ENCODE peak calls at places on chromosomes 2 and 18, in six cellular contexts. G, F, S, I, L and H are unnamed samples. For H3K4me1, the result is how much of the 10 kb centered on the place peaks cover.

GRCh38 chr2:117523267-117523666 is 291.2 kb upstream of the DDX18 start:
- DNase-seq in F (peak), L (peak), I (peak), G (peak), S (no peak), H (peak)

GRCh38 chr2:215434447-215435260 is 1.2 kb downstream of the FN1 start:
- DNase-seq in L (no peak), S (no peak), G (no peak), F (no peak), I (no peak), H (no peak)

GRCh38 chr2:19488009-19488691 is 129.7 kb upstream of the OSR1 start:
- DNase-seq in L (no peak), G (no peak), S (peak), I (no peak), F (no peak), H (no peak)

GRCh38 chr2:9187620-9188214 is 18.9 kb upstream of the ASAP2 start:
- DNase-seq in I (no peak), F (no peak), S (no peak), L (no peak), G (no peak), H (no peak)

GRCh38 chr2:31329081-31329605 is 85.4 kb downstream of the XDH start:
- DNase-seq in I (no peak), S (no peak), L (no peak), G (no peak), F (no peak), H (no peak)

GRCh38 chr18:52236134-52236533 is 103.9 kb upstream of the DCC start:
- DNase-seq in I (no peak), S (no peak), F (no peak), G (no peak), L (no peak), H (no peak)

GRCh38 chr2:233674995-233675394 is 3.3 kb downstream of the UGT1A9 start:
- DNase-seq in S (no peak), L (no peak), I (no peak), F (no peak), G (no peak), H (no peak)

GRCh38 chr2:16330012-16330411 is 335.6 kb downstream of the CYRIA start:
- DNase-seq in I (no peak), F (no peak), G (no peak), L (no peak), S (no peak), H (peak)

GRCh38 chr2:166230024-166230723 is 102.4 kb upstream of the SCN1A start:
- DNase-seq in F (no peak), L (no peak), G (no peak), S (no peak), I (no peak), H (no peak)

GRCh38 chr2:55014962-55015939 is 35.0 kb downstream of the RTN4 start:
- DNase-seq in G (peak), L (peak), F (peak), S (peak), I (peak), H (peak)

GRCh38 chr2:55013936-55014335 is 36.3 kb downstream of the RTN4 start:
- DNase-seq in I (no peak), S (no peak), L (no peak), F (no peak), G (no peak), H (no peak)

GRCh38 chr2:55011741-55012574 is 38.3 kb downstream of the RTN4 start:
- DNase-seq in I (no peak), F (no peak), S (no peak), L (no peak), G (no peak), H (no peak)

GRCh38 chr2:55010915-55011314 is 39.3 kb downstream of the RTN4 start:
- DNase-seq in G (no peak), S (no peak), F (no peak), I (no peak), L (no peak), H (peak)

GRCh38 chr2:55012648-55013484 is 37.4 kb downstream of the RTN4 start:
- DNase-seq in I (no peak), S (no peak), F (peak), L (no peak), G (no peak), H (no peak)
- H3K4me1 ChIP-seq in I (under half), S (half or more), F (under half), L (half or more), G (half or more), H (half or more)

GRCh38 chr2:64939332-64939917 is 49.8 kb upstream of the SLC1A4 start:
- DNase-seq in L (no peak), I (no peak), S (no peak), G (peak), F (no peak), H (no peak)
- TF ChIP-seq CTCF in L (no peak), I (no peak), S (no peak), G (no peak), F (no peak), H (no peak)

DNA sequence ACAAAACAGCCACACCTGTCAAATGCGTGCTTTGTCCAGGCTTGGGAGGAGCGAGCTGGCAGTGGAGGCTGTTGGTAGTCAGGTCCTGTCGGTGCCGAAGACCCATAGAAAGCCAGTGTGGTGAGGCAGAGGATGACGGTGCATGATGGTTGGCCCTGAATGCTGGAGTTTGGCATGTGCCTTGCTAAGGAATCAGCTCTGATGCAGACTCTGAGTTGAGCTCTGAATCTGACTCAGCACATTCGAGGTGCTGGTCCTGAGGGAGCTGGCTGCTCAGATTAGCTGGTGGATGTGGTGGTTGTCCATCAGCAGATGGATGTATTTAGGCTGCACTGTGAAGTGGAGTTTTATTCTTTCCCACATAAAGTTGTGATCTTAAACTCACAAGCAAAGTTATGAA is 111.3 kb downstream of the ARHGEF4 start:
- DNase-seq in F (no peak), I (no peak), G (no peak), L (no peak), S (no peak), H (no peak)
- TF ChIP-seq POLR2AphosphoS5 in F (no peak), I (no peak), G (no peak), L (no peak), S (no peak), H (no peak)

DNA sequence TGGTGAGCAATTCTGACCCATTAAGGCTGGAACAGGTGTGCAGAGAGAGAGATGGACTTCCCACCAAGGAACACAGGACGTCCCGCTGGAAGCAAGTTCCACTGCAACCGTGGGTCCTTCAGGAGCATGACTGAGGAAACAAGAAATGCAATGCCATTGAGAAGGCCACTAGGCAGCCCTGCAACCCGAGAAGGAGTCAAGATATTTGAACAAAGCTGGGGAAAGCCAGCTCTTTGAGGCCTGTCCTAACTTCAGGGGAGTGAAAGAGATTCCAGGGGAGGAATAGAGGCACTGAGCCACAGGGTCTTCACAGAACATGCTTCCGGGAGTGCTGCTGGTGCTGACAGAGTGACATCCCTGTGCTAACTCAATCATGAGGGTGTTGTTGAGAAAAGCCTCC is 153.8 kb upstream of the ZNF236 start:
- DNase-seq in F (no peak), G (no peak), S (no peak), I (no peak), L (no peak), H (no peak)
- H3K4me1 ChIP-seq in F (under half), G (under half), S (under half), I (under half), L (under half), H (under half)

DNA sequence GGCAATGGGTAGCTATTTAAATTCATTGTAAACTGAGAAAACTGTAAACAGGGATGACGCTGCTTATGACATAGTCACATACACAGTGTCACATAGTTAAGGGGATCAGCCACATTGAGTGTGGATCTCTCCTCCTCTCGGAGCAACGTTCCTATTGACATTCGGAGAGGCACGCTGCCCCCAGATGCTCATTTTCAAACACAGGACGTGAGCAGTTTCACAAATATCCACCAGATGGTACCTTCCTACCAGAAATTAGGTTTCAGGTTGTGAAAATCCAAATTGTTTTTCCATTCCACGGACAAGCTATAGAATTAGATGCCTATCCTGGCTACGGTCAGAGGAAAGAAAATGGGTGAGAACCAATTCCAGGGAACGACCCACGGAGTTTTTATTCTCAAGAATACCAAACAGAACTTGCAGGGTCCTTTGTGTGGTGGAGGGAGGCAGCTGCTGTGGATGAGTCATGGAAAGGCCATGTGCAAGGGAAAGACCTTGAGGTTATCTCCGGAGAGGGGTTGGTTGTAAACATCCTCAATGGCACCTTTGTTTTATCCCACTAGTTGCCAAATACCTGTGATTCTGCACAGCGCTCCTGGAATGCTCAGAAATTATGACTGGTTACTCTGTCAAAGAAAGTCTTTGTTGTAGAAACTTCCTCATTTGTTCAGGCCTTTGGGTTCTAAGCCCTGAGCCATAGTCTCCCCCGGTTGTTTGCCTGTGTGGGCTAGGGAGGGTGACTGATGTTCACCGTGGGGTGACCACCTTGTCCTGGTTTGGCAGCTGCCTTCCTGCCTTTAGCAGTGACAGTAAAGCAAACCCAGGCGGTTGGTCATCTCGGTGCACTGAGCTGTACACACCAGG is 88.0 kb downstream of the ACTR3 start:
- DNase-seq in S (peak), I (no peak), G (no peak), F (no peak), L (no peak), H (no peak)
- TF ChIP-seq CTCF in S (peak), I (peak), G (peak), F (peak), L (no peak), H (no peak)

DNA sequence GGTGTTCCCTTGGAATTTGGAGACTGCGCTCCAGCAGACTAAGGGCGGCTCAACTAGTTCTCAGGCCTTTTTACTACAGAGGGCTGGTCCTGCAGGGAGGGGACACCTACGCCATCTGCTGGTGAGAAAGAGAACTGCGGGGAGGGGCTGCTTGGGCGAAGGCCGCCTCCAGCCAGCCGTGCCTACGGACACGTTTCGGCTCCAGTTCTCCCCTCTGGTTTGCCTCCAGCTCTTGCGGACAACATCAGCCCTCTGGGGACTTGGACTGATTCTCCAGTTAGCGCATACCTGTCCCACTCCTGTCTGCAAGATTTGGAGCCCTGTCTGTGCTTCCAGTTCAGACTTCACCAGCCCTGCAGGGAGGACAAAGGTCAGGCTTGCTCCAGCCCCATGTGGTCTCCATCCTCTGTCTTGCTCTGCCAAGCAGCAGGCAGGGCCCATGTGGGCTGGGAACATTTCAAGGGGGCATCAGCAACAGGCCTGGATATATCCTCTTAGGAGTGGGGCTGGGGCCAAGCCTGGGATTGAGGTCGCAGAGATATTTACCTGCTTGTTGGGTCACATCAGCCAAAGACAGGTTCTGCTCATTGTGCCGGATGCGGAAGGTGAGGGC is 10.3 kb downstream of the PTPRN start:
- DNase-seq in L (peak), G (peak), I (peak), F (peak), S (peak), H (peak)
- TF ChIP-seq POLR2AphosphoS5 in L (no peak), G (no peak), I (no peak), F (peak), S (peak), H (no peak)

DNA sequence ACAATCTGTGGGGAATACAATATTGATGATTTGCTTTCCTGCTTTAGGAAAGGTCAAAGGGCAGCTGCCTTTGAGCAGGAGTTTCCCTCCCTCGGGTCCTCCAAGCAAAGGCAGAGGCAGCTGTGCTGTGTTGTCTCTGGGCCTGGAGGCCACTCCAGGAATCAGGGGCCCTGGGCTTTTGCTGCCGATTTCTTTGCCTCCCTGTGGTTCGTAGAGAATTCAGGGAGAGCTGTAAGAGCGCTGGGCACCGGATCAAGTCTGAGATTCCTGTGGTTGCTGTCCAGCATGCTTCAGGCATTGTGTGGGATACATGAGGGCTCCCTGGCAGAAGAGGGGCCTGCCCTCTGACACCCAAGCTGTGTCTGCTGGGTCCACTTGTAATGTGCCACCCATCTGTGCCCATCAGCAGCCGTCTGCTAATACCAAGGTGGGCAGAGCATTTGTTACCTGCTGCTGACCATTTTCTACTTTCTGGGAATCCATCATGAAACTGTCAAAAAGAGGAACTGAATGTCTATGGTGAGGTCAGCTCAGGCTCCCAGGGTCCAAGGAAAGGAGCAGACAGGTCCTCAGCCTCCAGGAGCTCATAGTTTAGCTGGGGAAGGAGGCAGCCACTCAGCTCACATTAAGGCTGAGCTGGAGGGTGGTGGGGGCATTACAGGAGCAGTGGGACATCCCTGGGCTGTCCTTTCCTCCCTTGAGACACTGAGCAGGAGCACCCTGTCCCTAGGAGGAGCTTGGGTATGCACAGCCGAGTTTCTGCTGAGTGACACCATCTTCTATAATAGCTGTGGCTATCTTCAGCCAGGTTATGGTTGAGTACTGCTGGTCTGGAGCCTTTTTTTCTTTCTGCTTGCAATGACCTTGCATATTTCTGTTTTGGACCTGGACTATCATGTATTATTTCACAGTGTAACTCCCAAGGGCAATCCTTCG is 68.5 kb downstream of the CTIF start:
- DNase-seq in G (no peak), L (no peak), S (no peak), F (no peak), I (no peak), H (no peak)
- H3K4me1 ChIP-seq in G (under half), L (under half), S (under half), F (under half), I (under half), H (under half)

GRCh38 chr2:99201959-99202678 is 21.1 kb downstream of the MRPL30 start:
- DNase-seq in G (no peak), I (no peak), S (no peak), F (no peak), L (no peak), H (no peak)
- TF ChIP-seq CTCF in G (no peak), I (no peak), S (no peak), F (no peak), L (no peak), H (no peak)

GRCh38 chr2:83282067-83282795 is 1176.8 kb downstream of the SUCLG1 start:
- DNase-seq in S (no peak), L (no peak), G (no peak), F (no peak), I (no peak), H (no peak)
- TF ChIP-seq POLR2AphosphoS5 in S (no peak), L (no peak), G (no peak), F (no peak), I (no peak), H (no peak)

GRCh38 chr2:231617059-231617926 is 24.6 kb downstream of the TEX44 start:
- DNase-seq in L (no peak), I (no peak), S (no peak), F (no peak), G (peak), H (no peak)
- H3K4me1 ChIP-seq in L (half or more), I (under half), S (half or more), F (under half), G (under half), H (under half)